ENCODE peak calls at places on chromosomes 2 and 18, in nine cellular contexts. T is CD8-positive, alpha-beta T cell; L is ovary; W is testis; K is adrenal gland; Q is heart right ventricle; I is cardiac muscle cell; G is stomach; U is ascending aorta. X is an unnamed sample. For H3K27me3, the result is how much of the 10 kb centered on the place peaks cover.

GRCh38 chr2:223469270-223470057 is 132.7 kb downstream of the SCG2 start:
- DNase-seq in L (no peak), U (peak), W (peak), I (peak), G (no peak), K (peak), Q (peak), T (no peak), X (no peak)

GRCh38 chr2:56015631-56016251 is 92.2 kb upstream of the EFEMP1 start:
- DNase-seq in Q (no peak), I (no peak), K (no peak), U (no peak), G (no peak), L (no peak), W (no peak), T (no peak), X (no peak)

GRCh38 chr18:2846638-2847340 is at the start of gene EMILIN2:
- DNase-seq in L (peak), U (peak), Q (peak), K (peak), W (peak), G (peak), T (peak), I (peak), X (no peak)

GRCh38 chr18:55457028-55457427 is 131.0 kb downstream of the TCF4 start:
- DNase-seq in K (no peak), T (no peak), Q (no peak), W (no peak), I (no peak), L (no peak), U (no peak), G (no peak), X (no peak)

GRCh38 chr2:150076281-150076680 is 411.2 kb downstream of the RND3 start:
- DNase-seq in I (peak), U (no peak), W (no peak), G (no peak), K (no peak), T (no peak), L (no peak), Q (no peak), X (no peak)

GRCh38 chr18:2627821-2628276 is 27.7 kb upstream of the SMCHD1 start:
- DNase-seq in W (no peak), Q (no peak), G (no peak), T (no peak), I (no peak), K (no peak), U (no peak), L (no peak), X (no peak)

GRCh38 chr2:1744446-1745170 is at the start of gene PXDN:
- DNase-seq in Q (peak), I (peak), U (peak), T (no peak), G (no peak), L (peak), W (peak), K (no peak), X (peak)

GRCh38 chr2:117055499-117056375 is 758.8 kb upstream of the DDX18 start:
- DNase-seq in G (no peak), K (no peak), I (no peak), T (no peak), U (no peak), W (no peak), Q (no peak), L (no peak), X (no peak)

GRCh38 chr2:136248242-136248641 is 130.3 kb upstream of the CXCR4 start:
- DNase-seq in L (no peak), U (no peak), T (no peak), W (no peak), I (peak), K (peak), Q (no peak), G (no peak), X (no peak)

GRCh38 chr2:134628453-134628852 is 90.3 kb downstream of the TMEM163 start:
- DNase-seq in I (no peak), U (no peak), W (no peak), Q (no peak), L (no peak), T (no peak), K (no peak), G (no peak), X (no peak)

GRCh38 chr18:5546660-5547059 is 2.9 kb upstream of the EPB41L3 start:
- DNase-seq in K (peak), G (no peak), I (peak), Q (no peak), L (no peak), U (no peak), W (peak), T (no peak), X (no peak)

GRCh38 chr2:28343184-28343942 is 49.3 kb upstream of the FOSL2 start:
- DNase-seq in W (no peak), L (no peak), I (no peak), U (no peak), Q (no peak), K (no peak), G (no peak), T (no peak), X (no peak)

GRCh38 chr2:240999001-240999791 is 778 bp downstream of the SNED1 start:
- DNase-seq in W (peak), I (no peak), L (no peak), Q (no peak), T (no peak), G (peak), U (peak), K (peak), X (peak)

GRCh38 chr2:65686928-65687521 is 254.6 kb upstream of the SPRED2 start:
- DNase-seq in T (no peak), K (no peak), U (no peak), Q (no peak), G (no peak), I (no peak), W (no peak), L (no peak), X (no peak)

GRCh38 chr2:239391286-239392071 is 9.3 kb downstream of the HDAC4 start:
- DNase-seq in G (no peak), I (no peak), Q (no peak), K (no peak), U (peak), L (no peak), W (no peak), T (no peak), X (no peak)

GRCh38 chr2:150485871-150486538 is 1.5 kb downstream of the RND3 start:
- DNase-seq in K (peak), L (peak), Q (peak), T (no peak), G (peak), I (peak), W (peak), U (peak), X (peak)

GRCh38 chr18:60112369-60112768 is 212.6 kb downstream of the PMAIP1 start:
- DNase-seq in K (no peak), G (no peak), I (no peak), U (no peak), T (no peak), L (no peak), Q (no peak), W (no peak), X (no peak)

DNA sequence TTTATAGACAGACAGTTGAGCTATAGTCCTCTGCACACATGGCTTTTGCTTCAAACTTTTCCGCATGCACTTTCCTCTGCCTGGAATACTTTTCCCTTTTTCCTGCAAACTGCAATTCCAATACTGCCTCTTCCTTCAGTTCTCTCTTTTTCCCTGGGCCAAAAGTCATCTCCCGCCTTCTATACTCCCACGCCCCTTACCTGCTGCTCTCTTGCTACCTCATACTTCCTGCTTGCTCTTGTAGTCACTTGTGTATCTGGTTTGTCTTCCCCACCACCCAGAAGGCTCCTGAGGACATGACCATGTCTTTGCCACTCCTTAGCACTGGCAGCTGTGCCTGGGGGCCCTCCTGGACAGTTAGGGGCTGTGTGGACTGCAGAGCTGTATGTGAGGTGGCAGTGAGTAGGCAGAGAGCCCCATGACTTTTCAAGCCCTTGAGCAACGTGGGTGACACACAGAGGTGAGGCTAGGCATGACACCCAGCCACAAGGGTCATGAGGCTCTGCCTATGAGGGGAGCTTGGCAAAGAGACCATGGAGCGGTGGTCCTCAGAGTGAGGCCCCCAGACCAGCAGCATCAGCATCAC is 23.2 kb downstream of the SPEG start:
- DNase-seq in L (no peak), U (no peak), K (no peak), T (no peak), Q (no peak), W (no peak), I (no peak), G (no peak), X (no peak)
- TF ChIP-seq CTCF in L (no peak), U (no peak), K (no peak), T (no peak), Q (no peak), W (no peak), I (no peak), G (no peak), X (no peak)

GRCh38 chr2:189347540-189347939 is 93.7 kb upstream of the WDR75 start:
- DNase-seq in W (peak), K (peak), L (peak), Q (no peak), T (no peak), U (peak), I (peak), G (no peak), X (no peak)

GRCh38 chr2:189348369-189348768 is 92.9 kb upstream of the WDR75 start:
- DNase-seq in G (no peak), W (no peak), U (no peak), L (no peak), T (no peak), K (no peak), Q (no peak), I (no peak), X (no peak)

DNA sequence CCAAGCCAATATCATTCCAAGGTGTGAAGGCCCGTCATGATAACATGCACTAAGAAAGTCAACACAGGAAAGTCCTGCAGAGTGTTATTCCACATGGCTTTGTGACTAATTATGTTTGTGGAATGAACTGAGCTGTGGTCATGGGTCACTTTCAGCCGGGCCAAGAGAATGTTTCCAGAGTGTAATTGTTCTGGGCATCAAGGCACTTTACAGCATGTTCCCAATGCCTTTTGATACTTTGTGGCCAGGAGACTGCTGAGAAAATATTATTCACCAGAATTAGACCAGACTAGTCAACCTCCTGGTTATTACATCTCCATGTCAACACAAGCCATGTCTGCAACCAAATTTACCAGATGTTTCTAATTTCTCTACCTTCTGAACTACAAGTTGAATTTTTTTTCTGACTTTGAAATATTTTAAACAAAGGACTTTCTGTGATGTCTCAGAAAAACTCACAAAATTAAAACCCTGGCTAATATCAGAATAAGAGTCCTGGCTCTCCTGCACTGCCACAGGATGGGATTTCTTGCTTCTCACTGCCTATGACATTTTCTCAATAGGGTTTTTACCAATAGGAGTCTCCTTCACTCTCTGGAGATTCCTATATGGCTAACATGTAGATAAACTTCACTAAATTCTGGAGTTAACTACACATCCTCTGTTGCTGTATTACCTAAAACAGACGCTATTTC is 90.6 kb upstream of the WDR75 start:
- DNase-seq in K (no peak), Q (no peak), L (peak), U (peak), I (peak), T (no peak), W (peak), G (no peak), X (no peak)
- H3K4me3 ChIP-seq in K (no peak), Q (no peak), L (no peak), U (no peak), I (no peak), T (no peak), W (no peak), G (no peak), X (no peak)

DNA sequence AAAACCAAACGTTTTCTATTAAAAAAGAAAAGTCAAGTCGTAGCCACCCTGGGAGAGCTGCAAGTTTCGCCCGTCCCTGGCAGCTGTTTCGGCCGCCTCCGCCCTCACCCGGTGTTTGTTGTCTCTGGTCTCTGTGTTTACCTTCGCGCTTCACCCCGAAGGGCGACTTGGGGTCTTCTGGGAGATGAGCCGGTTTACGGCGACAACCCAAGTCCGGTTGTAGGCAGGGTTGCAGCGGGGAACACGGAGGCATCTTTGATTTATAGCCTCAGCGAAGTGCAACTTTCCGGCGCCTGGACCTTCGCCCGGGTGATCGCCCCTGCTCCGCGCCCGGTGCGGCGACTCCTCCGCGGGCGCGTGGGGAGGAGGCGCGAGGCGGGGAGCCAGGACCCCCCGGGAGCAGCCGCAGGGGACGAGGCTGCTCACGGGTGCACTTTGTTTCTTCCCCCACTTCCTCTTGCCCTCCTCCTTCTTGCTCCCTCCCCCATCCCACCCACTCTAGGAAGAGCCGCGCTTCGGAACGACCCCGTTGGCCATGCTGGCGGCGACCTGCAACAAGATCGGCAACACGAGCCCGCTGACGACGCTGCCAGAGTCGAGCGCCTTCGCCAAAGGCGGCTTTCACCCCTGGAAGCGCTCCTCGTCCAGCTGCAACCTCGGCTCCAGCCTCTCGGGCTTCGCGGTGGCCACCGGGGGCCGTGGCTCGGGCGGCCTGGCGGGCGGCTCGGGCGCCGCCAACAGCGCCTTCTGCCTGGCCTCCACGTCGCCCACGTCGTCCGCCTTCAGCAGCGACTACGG is 1.1 kb downstream of the SP9 start:
- DNase-seq in I (no peak), L (no peak), W (no peak), K (peak), U (no peak), G (no peak), Q (no peak), T (no peak), X (no peak)
- H3K27me3 ChIP-seq in I (half or more), L (under half), W (under half), K (half or more), U (half or more), G (half or more), Q (half or more), T (half or more), X (half or more)

DNA sequence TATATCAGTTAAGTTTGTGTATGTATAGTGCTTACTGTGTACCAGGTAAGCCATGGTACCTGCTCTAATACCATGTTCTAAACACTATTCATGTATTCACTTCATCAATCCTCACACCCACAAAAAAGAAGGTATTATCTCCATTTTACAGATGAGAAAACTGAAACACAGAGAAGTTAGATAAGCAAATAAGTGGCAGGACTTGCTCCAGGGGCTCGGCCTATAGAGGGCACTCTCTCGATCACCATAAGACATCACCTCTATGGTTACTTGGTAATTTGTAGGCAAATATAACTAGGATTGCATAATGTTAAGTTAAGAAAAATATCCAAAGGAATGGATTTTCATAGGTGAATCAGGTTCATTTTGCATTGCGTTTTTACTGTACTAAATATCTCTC is 118.1 kb upstream of the FN1 start:
- DNase-seq in L (no peak), T (no peak), Q (no peak), K (no peak), G (no peak), U (no peak), I (no peak), W (no peak), X (no peak)
- TF ChIP-seq CTCF in L (no peak), T (no peak), Q (no peak), K (no peak), G (no peak), U (no peak), I (no peak), W (no peak), X (no peak)

GRCh38 chr18:50982802-50983179 is 15.0 kb downstream of the ELAC1 start:
- DNase-seq in G (no peak), I (peak), T (no peak), K (no peak), L (no peak), U (no peak), W (no peak), Q (no peak), X (no peak)

GRCh38 chr18:50982086-50982801 is 14.4 kb downstream of the ELAC1 start:
- DNase-seq in K (no peak), W (no peak), I (no peak), T (no peak), L (no peak), U (no peak), Q (no peak), G (no peak), X (no peak)

GRCh38 chr18:50981381-50981780 is 13.5 kb downstream of the ELAC1 start:
- DNase-seq in K (no peak), T (no peak), W (no peak), Q (no peak), I (no peak), G (no peak), U (no peak), L (no peak), X (no peak)

GRCh38 chr18:50973367-50974126 is 5.7 kb downstream of the ELAC1 start:
- DNase-seq in U (no peak), T (no peak), Q (no peak), L (no peak), W (no peak), K (peak), I (peak), G (no peak), X (no peak)

GRCh38 chr18:50977037-50977760 is 9.4 kb downstream of the ELAC1 start:
- DNase-seq in L (no peak), G (no peak), T (no peak), I (no peak), W (no peak), U (no peak), K (no peak), Q (no peak), X (no peak)
- H3K4me3 ChIP-seq in L (no peak), G (no peak), T (no peak), I (no peak), W (no peak), U (no peak), K (no peak), Q (no peak), X (no peak)

DNA sequence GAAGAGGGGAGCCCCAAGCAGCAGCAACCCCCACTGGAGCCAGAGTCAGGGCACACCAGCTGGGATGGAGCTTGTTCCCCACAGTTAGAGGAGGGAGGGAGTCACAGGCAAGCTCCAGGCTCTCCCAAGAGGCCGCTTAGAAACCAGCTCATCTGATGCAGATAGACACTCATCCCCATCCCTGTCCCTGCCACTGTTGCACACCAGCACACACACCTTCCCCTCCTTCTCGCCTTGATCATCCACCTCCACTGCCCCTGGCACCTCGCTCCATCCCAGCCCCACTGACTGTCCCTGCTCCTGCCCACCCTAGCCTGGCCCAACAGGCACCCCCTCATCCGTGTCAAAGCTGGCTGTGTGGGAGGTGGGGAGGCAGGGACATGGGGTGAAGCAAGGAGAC is 1.5 kb upstream of the RUFY4 start:
- DNase-seq in K (no peak), Q (no peak), L (no peak), I (no peak), G (no peak), T (no peak), W (no peak), U (no peak), X (no peak)
- H3K27me3 ChIP-seq in K (under half), Q (under half), L (under half), I (under half), G (under half), T (under half), W (under half), U (under half), X (under half)

X was measured in dorsolateral prefrontal cortex.